ENCODE peak calls at places on chromosomes 7 and 10, in nine cellular contexts. H is body of pancreas; R is prostate gland; O is naive thymus-derived CD4-positive, alpha-beta T cell; Q is cardiac muscle cell; F is breast epithelium; W is neuronal stem cell; J is lower lobe of right lung; T is IMR-90. L is an unnamed sample. For H3K9me3, the result is how much of the 10 kb centered on the place peaks cover.

GRCh38 chr10:127702201-127702600 is 34.8 kb upstream of the FOXI2 start:
- DNase-seq in H (no peak), R (no peak), O (no peak), Q (no peak), F (no peak), W (no peak), J (no peak), T (no peak), L (no peak)

GRCh38 chr10:72688208-72688651 is 3.7 kb upstream of the MCU start:
- DNase-seq in H (no peak), R (no peak), O (no peak), Q (peak), F (no peak), W (no peak), J (no peak), T (peak), L (no peak)

GRCh38 chr7:24894670-24895221 is 85.2 kb downstream of the OSBPL3 start:
- DNase-seq in H (peak), R (no peak), O (no peak), Q (no peak), F (no peak), W (no peak), J (no peak), T (no peak), L (no peak)

GRCh38 chr10:19168584-19168983 is 120.0 kb downstream of the MALRD1 start:
- DNase-seq in H (no peak), R (no peak), O (no peak), Q (no peak), F (no peak), W (peak), J (no peak), T (no peak), L (no peak)

GRCh38 chr10:92677708-92678107 is 12.0 kb upstream of the HHEX start:
- DNase-seq in H (no peak), R (no peak), O (no peak), Q (no peak), F (no peak), W (no peak), J (no peak), T (no peak), L (no peak)

GRCh38 chr7:158829021-158829341 is 328 bp downstream of the ESYT2 start:
- DNase-seq in H (peak), R (peak), O (peak), Q (peak), F (peak), W (peak), J (peak), T (peak), L (peak)

GRCh38 chr10:92267343-92267742 is 23.5 kb downstream of the CPEB3 start:
- DNase-seq in H (no peak), R (no peak), O (no peak), Q (no peak), F (no peak), W (no peak), J (no peak), T (no peak), L (no peak)

GRCh38 chr10:47408606-47409005 is 24.5 kb upstream of the ZNF488 start:
- DNase-seq in H (no peak), R (no peak), O (no peak), Q (no peak), F (no peak), W (no peak), J (no peak), T (no peak), L (no peak)

GRCh38 chr10:133207627-133208026 is 22.4 kb upstream of the UTF1 start:
- DNase-seq in H (no peak), R (no peak), O (no peak), Q (no peak), F (no peak), W (no peak), J (no peak), T (no peak), L (no peak)

GRCh38 chr7:44629825-44630580 is 23.6 kb downstream of the OGDH start:
- DNase-seq in H (no peak), R (no peak), O (no peak), Q (no peak), F (no peak), W (no peak), J (no peak), T (no peak), L (no peak)

GRCh38 chr10:63466168-63466935 is 575 bp upstream of the JMJD1C start:
- DNase-seq in H (peak), R (peak), O (peak), Q (peak), F (peak), W (no peak), J (peak), T (peak), L (peak)

GRCh38 chr7:76261329-76261728 is 41.1 kb upstream of the HSPB1 start:
- DNase-seq in H (no peak), R (no peak), O (no peak), Q (no peak), F (no peak), W (no peak), J (no peak), T (no peak), L (peak)

GRCh38 chr7:52659178-52659577 is 376.3 kb upstream of the POM121L12 start:
- DNase-seq in H (no peak), R (no peak), O (no peak), Q (no peak), F (no peak), W (no peak), J (no peak), T (no peak), L (no peak)

GRCh38 chr7:64999165-65000004 is 7.1 kb downstream of the ERV3-1 start:
- DNase-seq in H (peak), R (no peak), O (no peak), Q (peak), F (no peak), W (no peak), J (peak), T (peak), L (no peak)

GRCh38 chr10:87850742-87851205 is 12.6 kb downstream of the KLLN start:
- DNase-seq in H (peak), R (peak), O (peak), Q (peak), F (peak), W (peak), J (peak), T (peak), L (peak)

GRCh38 chr10:10855178-10855577 is 162.5 kb upstream of the CELF2 start:
- DNase-seq in H (no peak), R (no peak), O (no peak), Q (no peak), F (no peak), W (no peak), J (no peak), T (no peak), L (no peak)

GRCh38 chr7:17548014-17548653 is 249.7 kb downstream of the AHR start:
- DNase-seq in H (no peak), R (no peak), O (no peak), Q (no peak), F (no peak), W (no peak), J (no peak), T (no peak), L (no peak)

GRCh38 chr7:6026011-6026819 is 5.0 kb upstream of the ANKRD61 start:
- DNase-seq in H (peak), R (peak), O (peak), Q (peak), F (peak), W (no peak), J (peak), T (peak), L (peak)

GRCh38 chr10:120702032-120702431 is 149.1 kb upstream of the WDR11 start:
- DNase-seq in H (no peak), R (no peak), O (no peak), Q (no peak), F (no peak), W (no peak), J (no peak), T (no peak), L (no peak)

GRCh38 chr10:55747244-55747643 is 613.8 kb downstream of the ZWINT start:
- DNase-seq in H (no peak), R (no peak), O (no peak), Q (no peak), F (no peak), W (no peak), J (no peak), T (no peak), L (no peak)

GRCh38 chr10:122420624-122421007 is 33.8 kb upstream of the ARMS2 start:
- DNase-seq in H (no peak), R (no peak), O (no peak), Q (no peak), F (no peak), W (no peak), J (no peak), T (no peak), L (no peak)

GRCh38 chr10:8138471-8138870 is 84.0 kb downstream of the GATA3 start:
- DNase-seq in H (no peak), R (no peak), O (no peak), Q (peak), F (no peak), W (no peak), J (no peak), T (peak), L (no peak)

GRCh38 chr10:28177944-28178637 is 124.8 kb downstream of the MPP7 start:
- DNase-seq in H (no peak), R (no peak), O (peak), Q (no peak), F (no peak), W (no peak), J (no peak), T (peak), L (no peak)

GRCh38 chr10:43259981-43260761 is 6.7 kb downstream of the RASGEF1A start:
- DNase-seq in H (peak), R (peak), O (no peak), Q (peak), F (peak), W (no peak), J (no peak), T (no peak), L (peak)

GRCh38 chr10:80664071-80664680 is 126.5 kb downstream of the SH2D4B start:
- DNase-seq in H (peak), R (peak), O (peak), Q (peak), F (peak), W (peak), J (peak), T (peak), L (peak)

GRCh38 chr7:152528612-152529011 is 92.8 kb upstream of the KMT2C start:
- DNase-seq in H (no peak), R (no peak), O (no peak), Q (no peak), F (no peak), W (no peak), J (no peak), T (no peak), L (no peak)

GRCh38 chr10:33126118-33126517 is 168.1 kb upstream of the ITGB1 start:
- DNase-seq in H (no peak), R (peak), O (peak), Q (peak), F (no peak), W (no peak), J (no peak), T (peak), L (no peak)

GRCh38 chr10:119197921-119198320 is 9.4 kb upstream of the GRK5 start:
- DNase-seq in H (no peak), R (no peak), O (no peak), Q (peak), F (no peak), W (no peak), J (no peak), T (peak), L (no peak)

GRCh38 chr10:48682265-48682664 is 2.4 kb upstream of the WDFY4 start:
- DNase-seq in H (no peak), R (no peak), O (no peak), Q (no peak), F (no peak), W (no peak), J (no peak), T (no peak), L (no peak)

GRCh38 chr7:14691597-14692203 is 210.9 kb downstream of the DGKB start:
- DNase-seq in H (peak), R (peak), O (peak), Q (peak), F (peak), W (peak), J (no peak), T (peak), L (peak)

GRCh38 chr7:28516390-28517145 is 104.2 kb downstream of the CREB5 start:
- DNase-seq in H (no peak), R (no peak), O (no peak), Q (no peak), F (no peak), W (no peak), J (no peak), T (no peak), L (no peak)

GRCh38 chr7:108045154-108045553 is 42.2 kb upstream of the LAMB1 start:
- DNase-seq in H (no peak), R (no peak), O (no peak), Q (peak), F (no peak), W (no peak), J (no peak), T (peak), L (no peak)

GRCh38 chr10:24528960-24529359 is 194.7 kb downstream of the ARHGAP21 start:
- DNase-seq in H (no peak), R (no peak), O (no peak), Q (peak), F (no peak), W (no peak), J (no peak), T (no peak), L (no peak)

GRCh38 chr10:24008164-24009066 is 200.5 kb upstream of the KIAA1217 start:
- DNase-seq in H (no peak), R (peak), O (no peak), Q (peak), F (peak), W (peak), J (no peak), T (no peak), L (no peak)

GRCh38 chr10:71623098-71623985 is 96.2 kb downstream of the C10orf105 start:
- DNase-seq in H (no peak), R (no peak), O (no peak), Q (peak), F (no peak), W (no peak), J (no peak), T (peak), L (no peak)

DNA sequence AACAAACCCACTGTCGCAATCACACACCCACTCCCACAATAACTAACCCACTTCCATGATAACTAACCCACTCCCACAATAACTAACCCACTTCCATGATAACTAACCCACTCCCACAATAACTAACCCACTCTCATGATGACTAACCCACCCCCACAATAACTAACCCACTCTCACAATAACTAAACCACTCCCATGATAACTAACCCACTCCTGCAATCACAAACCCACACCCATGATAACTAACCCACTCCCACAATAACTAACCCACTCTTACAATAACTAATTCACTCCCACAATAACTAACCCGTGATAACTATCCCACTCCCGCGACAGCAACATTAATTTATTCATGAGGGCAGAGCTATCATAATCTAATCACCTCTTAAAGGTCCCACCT is 105.8 kb downstream of the COL13A1 start:
- DNase-seq in H (no peak), R (no peak), O (no peak), Q (no peak), F (no peak), W (no peak), J (no peak), T (no peak), L (no peak)
- H3K9me3 ChIP-seq in H (under half), R (under half), O (under half), Q (under half), F (under half), W (under half), J (under half), T (under half), L (under half)

GRCh38 chr7:157702311-157703023 is 365.7 kb downstream of the DNAJB6 start:
- DNase-seq in H (no peak), R (no peak), O (no peak), Q (no peak), F (no peak), W (no peak), J (peak), T (no peak), L (no peak)
- H3K9me3 ChIP-seq in H (under half), R (under half), O (under half), Q (under half), F (under half), W (under half), J (under half), T (under half), L (under half)

GRCh38 chr10:130766071-130766470 is 545.5 kb downstream of the TCERG1L start:
- DNase-seq in H (no peak), R (no peak), O (no peak), Q (no peak), F (no peak), W (no peak), J (no peak), T (no peak), L (peak)
- H3K9me3 ChIP-seq in H (under half), R (under half), O (under half), Q (under half), F (under half), W (under half), J (under half), T (half or more), L (under half)

GRCh38 chr7:78765985-78766729 is 687.3 kb downstream of the MAGI2 start:
- DNase-seq in H (no peak), R (no peak), O (no peak), Q (no peak), F (no peak), W (no peak), J (no peak), T (peak), L (no peak)

GRCh38 chr7:78760620-78761355 is 692.7 kb downstream of the MAGI2 start:
- DNase-seq in H (peak), R (no peak), O (no peak), Q (no peak), F (no peak), W (no peak), J (no peak), T (no peak), L (no peak)

GRCh38 chr7:78764571-78764970 is 688.9 kb downstream of the MAGI2 start:
- DNase-seq in H (no peak), R (no peak), O (no peak), Q (no peak), F (no peak), W (no peak), J (no peak), T (no peak), L (no peak)

GRCh38 chr7:78762625-78763024 is 690.8 kb downstream of the MAGI2 start:
- DNase-seq in H (no peak), R (no peak), O (no peak), Q (no peak), F (no peak), W (no peak), J (no peak), T (no peak), L (no peak)
- H3K9me3 ChIP-seq in H (under half), R (under half), O (under half), Q (under half), F (under half), W (under half), J (under half), T (under half), L (under half)

DNA sequence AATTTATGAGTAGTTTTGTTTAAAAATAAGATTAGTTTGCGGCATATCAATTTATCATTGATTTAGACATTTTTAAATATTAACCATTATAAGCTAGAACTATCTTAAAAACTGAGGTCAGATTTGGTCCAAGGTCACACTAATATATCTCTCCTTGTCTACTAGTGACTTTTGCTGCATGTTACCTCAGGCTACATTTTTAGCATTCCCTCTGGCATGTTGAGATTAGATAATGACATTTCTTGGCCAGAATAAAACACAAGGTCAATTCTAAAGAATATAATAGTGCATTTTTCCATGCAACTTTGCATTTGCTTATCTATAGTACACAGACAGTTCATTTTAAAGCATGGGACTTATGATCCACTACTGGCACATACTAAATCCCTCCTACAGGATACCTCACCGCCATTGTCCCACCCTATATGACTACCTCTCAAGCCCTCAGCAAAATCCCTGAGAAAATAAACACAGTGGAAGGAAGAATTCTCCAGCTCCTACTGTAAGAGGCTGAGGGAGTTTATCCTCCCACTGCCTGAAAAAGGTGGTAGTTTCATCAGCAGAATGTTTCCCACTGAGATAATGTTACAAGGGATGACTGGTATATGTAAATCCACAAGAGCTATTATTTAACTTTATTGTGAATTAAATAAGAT is 816.4 kb downstream of the GRM8 start:
- DNase-seq in H (no peak), R (no peak), O (no peak), Q (no peak), F (no peak), W (no peak), J (no peak), T (no peak), L (no peak)
- H3K9me3 ChIP-seq in H (under half), R (under half), O (under half), Q (under half), F (under half), W (under half), J (under half), T (under half), L (under half)

GRCh38 chr7:71238541-71238940 is 106.6 kb downstream of the GALNT17 start:
- DNase-seq in H (no peak), R (no peak), O (no peak), Q (no peak), F (no peak), W (no peak), J (no peak), T (no peak), L (no peak)
- H3K9me3 ChIP-seq in H (under half), R (under half), O (under half), Q (under half), F (under half), W (under half), J (under half), T (under half), L (under half)

GRCh38 chr7:157602581-157602980 is 265.8 kb downstream of the DNAJB6 start:
- DNase-seq in H (no peak), R (no peak), O (no peak), Q (no peak), F (no peak), W (no peak), J (no peak), T (no peak), L (no peak)

GRCh38 chr7:157603716-157604115 is 266.9 kb downstream of the DNAJB6 start:
- DNase-seq in H (no peak), R (no peak), O (no peak), Q (no peak), F (no peak), W (no peak), J (no peak), T (no peak), L (no peak)

GRCh38 chr7:157603005-157603404 is 266.2 kb downstream of the DNAJB6 start:
- DNase-seq in H (no peak), R (no peak), O (no peak), Q (no peak), F (no peak), W (no peak), J (peak), T (no peak), L (no peak)

GRCh38 chr7:157601530-157601929 is 264.7 kb downstream of the DNAJB6 start:
- DNase-seq in H (no peak), R (no peak), O (no peak), Q (no peak), F (no peak), W (no peak), J (peak), T (no peak), L (no peak)

DNA sequence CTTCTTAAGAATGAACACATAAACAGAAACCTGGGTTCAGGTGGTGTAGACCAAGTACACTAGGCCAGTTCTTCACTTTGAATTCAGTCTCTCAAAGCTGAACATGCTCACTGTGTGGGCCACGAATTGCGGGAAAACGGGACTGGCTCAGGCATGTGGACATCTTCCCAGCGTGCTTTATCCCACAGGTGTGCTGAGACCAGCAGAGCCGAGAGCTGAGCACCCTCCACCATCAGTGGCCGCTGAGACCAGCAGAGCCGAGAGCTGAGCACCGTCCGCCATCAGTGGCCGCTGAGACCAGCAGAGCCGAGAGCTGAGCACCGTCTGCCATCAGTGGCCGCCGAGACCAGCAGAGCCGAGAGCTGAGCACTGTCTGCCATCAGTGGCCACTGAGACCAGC is 265.4 kb downstream of the DNAJB6 start:
- DNase-seq in H (no peak), R (no peak), O (no peak), Q (no peak), F (no peak), W (no peak), J (peak), T (no peak), L (peak)
- H3K9me3 ChIP-seq in H (under half), R (under half), O (under half), Q (under half), F (under half), W (under half), J (under half), T (under half), L (under half)

GRCh38 chr7:4185736-4186512 is 496.2 kb upstream of the FOXK1 start:
- DNase-seq in H (no peak), R (no peak), O (no peak), Q (no peak), F (peak), W (no peak), J (no peak), T (no peak), L (peak)
- H3K9me3 ChIP-seq in H (under half), R (under half), O (under half), Q (under half), F (under half), W (under half), J (under half), T (under half), L (under half)

L was measured in aorta.